ENCODE peak calls at places on chromosomes 6 and 20, in four cellular contexts. X is H1, W is GM12878, S is GM12891. O is an unnamed sample.

GRCh38 chr6:170516783-170517616 is 36.1 kb downstream of the PSMB1 start:
- DNase-seq in W (no peak), S (peak; percentile 17), X (no peak), O (no peak)

GRCh38 chr6:22940571-22941290 is 371.4 kb downstream of the HDGFL1 start:
- DNase-seq in S (no peak), W (no peak), X (no peak), O (no peak)

GRCh38 chr20:48189177-48189576 is 403.9 kb upstream of the SULF2 start:
- DNase-seq in S (no peak), W (peak; percentile 2), X (no peak), O (no peak)

GRCh38 chr6:135935951-135936601 is 84.6 kb downstream of the PDE7B start:
- DNase-seq in S (no peak), X (no peak), W (no peak), O (no peak)

GRCh38 chr6:141667580-141668309 is 465.0 kb upstream of the GJE1 start:
- DNase-seq in W (no peak), S (no peak), X (no peak), O (no peak)

GRCh38 chr20:1905693-1906092 is 10.5 kb downstream of the SIRPA start:
- DNase-seq in X (no peak), W (no peak), S (no peak), O (no peak)

GRCh38 chr20:20410678-20411077 is 42.8 kb downstream of the INSM1 start:
- DNase-seq in X (peak; percentile 17), W (no peak), S (no peak), O (no peak)

GRCh38 chr6:16602035-16602434 is 159.2 kb downstream of the ATXN1 start:
- DNase-seq in W (peak; percentile 53), X (no peak), S (peak; percentile 49), O (peak; percentile 46)

GRCh38 chr6:139828751-139829519 is 454.5 kb upstream of the CITED2 start:
- DNase-seq in S (no peak), X (no peak), W (no peak), O (no peak)

GRCh38 chr20:3461911-3462677 is 8.7 kb upstream of the ATRN start:
- DNase-seq in X (no peak), W (no peak), S (no peak), O (no peak)

GRCh38 chr6:25169551-25170335 is 109.4 kb upstream of the CARMIL1 start:
- DNase-seq in X (no peak), W (no peak), S (no peak), O (no peak)

GRCh38 chr6:25165181-25165580 is 114.0 kb upstream of the CARMIL1 start:
- DNase-seq in X (no peak), W (no peak), S (no peak), O (no peak)

GRCh38 chr6:25165817-25166216 is 113.4 kb upstream of the CARMIL1 start:
- DNase-seq in X (no peak), W (no peak), S (no peak), O (no peak)

GRCh38 chr6:25168637-25169036 is 110.5 kb upstream of the CARMIL1 start:
- DNase-seq in S (no peak), W (no peak), X (no peak), O (no peak)

GRCh38 chr6:25166955-25167753 is 112.0 kb upstream of the CARMIL1 start:
- DNase-seq in W (no peak), S (no peak), X (no peak), O (no peak)
- TF ChIP-seq POLR2AphosphoS5 in W (no peak), S (no peak), X (no peak), O (no peak)

GRCh38 chr20:49809803-49810359 is 2.7 kb upstream of the SLC9A8 start:
- DNase-seq in W (no peak), S (no peak), X (no peak), O (no peak)

GRCh38 chr20:49811825-49812462 is 684 bp upstream of the SLC9A8 start:
- DNase-seq in W (no peak), S (no peak), X (no peak), O (no peak)

GRCh38 chr20:49813305-49813974 is 812 bp downstream of the SLC9A8 start:
- DNase-seq in W (no peak), X (no peak), S (no peak), O (no peak)

GRCh38 chr20:49812463-49813304 is at the start of gene SLC9A8:
- DNase-seq in X (peak; percentile 63), W (peak; percentile 78), S (peak; percentile 71), O (peak; percentile 76)

DNA sequence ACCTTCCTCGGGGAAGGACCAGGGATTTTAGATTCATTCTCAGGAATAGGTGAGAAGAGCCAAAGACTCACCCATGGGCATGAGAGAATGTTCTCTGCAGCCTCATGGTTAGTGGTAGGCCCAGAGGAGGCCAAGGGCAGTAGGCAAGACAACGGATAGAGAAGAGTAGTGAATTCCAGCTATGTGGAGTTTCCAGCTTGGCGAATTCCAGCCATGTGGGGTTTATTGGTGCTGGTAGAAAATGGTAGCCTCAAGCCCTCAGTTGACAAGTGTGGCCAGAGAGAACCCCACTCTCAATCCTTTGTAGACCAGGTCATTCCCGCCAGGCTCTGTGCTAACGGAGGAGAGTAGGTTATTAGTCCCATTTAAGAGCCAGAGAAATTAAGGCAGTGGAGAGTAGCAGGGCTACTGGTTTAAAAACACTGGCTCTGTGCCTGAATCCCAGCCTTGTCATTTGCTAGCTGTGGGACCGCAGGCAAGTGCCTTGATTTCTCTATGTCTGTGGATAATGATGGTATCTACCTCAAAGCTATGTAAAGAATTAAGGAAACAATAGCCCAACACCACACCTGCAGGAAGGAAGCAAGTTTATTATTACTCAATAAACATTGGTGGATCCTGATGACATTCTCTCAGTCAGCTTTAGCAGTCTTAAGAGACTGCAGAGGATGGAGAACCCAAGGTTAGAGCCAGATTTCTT is 2.0 kb upstream of the SLC9A8 start:
- DNase-seq in X (no peak), W (no peak), S (no peak), O (no peak)
- TF ChIP-seq TAF1 in X (no peak), W (no peak), S (no peak), O (no peak)

DNA sequence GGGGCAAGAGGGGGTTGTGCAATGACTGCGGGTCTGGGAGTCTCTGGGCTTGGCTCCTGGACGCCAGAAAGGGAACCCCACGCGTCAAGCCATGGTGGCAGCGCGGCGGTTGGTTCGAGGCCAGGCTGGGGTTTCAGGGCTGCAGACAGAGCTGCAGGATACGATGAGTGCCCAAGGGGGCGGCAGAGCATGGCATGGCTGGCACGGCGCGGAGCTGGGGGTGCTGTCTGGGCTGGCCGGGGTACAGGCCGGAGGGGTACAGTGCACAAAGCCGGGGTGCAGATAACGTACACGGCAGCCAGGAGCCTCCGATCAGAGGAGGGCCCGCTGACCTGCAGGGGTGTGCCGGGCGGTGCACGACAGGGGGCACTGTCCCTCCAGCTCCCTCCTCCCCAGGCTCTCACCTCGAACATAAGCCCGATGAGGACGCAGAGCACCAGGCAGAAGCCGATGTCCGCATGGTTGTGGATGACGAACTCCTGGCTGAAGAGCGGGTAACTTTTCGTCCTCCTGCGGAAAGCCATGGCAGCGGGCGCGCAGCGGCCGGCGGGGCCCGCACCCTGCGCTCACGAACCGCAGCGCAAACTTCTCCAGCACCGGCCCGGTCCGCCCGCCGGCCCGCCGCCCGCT is 353 bp downstream of the TRAM2 start:
- DNase-seq in W (peak; percentile 37), X (no peak), S (peak; percentile 70), O (peak; percentile 74)
- TF ChIP-seq POLR2AphosphoS5 in W (peak; percentile 3), X (peak; percentile 64), S (no peak), O (no peak)

GRCh38 chr6:158316022-158316421 is 3.8 kb downstream of the TULP4 start:
- DNase-seq in W (no peak), S (no peak), X (no peak), O (no peak)
- TF ChIP-seq TAF1 in W (no peak), S (no peak), X (no peak), O (no peak)

GRCh38 chr20:38920411-38920810 is 5.8 kb upstream of the FAM83D start:
- DNase-seq in W (no peak), X (no peak), S (no peak), O (no peak)

GRCh38 chr20:38920851-38921250 is 5.4 kb upstream of the FAM83D start:
- DNase-seq in X (no peak), W (no peak), S (no peak), O (no peak)

GRCh38 chr20:38918172-38918571 is 8.0 kb upstream of the FAM83D start:
- DNase-seq in W (no peak), S (no peak), X (no peak), O (no peak)

GRCh38 chr20:38919683-38920082 is 6.5 kb upstream of the FAM83D start:
- DNase-seq in S (no peak), X (no peak), W (no peak), O (no peak)

DNA sequence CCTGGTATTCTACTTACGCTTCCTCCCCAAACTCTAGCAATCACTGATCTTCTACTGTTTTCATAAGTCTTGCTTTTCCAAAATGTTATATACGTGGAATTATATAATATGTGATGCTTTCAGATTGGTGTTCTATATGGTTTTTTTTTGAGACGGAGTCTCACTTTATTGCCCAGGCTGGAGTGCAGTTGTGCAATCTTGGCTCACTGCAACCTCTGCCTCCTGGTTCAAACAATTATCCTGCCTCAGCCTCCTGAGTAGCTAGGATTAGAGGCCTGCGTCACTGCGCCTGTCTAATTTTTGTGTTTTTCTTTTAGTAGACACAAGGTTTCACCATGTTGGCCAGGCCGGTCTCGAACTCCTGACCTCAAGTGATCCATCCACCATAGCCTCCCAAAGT is 10.9 kb upstream of the FAM83D start:
- DNase-seq in W (no peak), X (no peak), S (no peak), O (no peak)
- TF ChIP-seq POLR2AphosphoS5 in W (no peak), X (no peak), S (no peak), O (no peak)

GRCh38 chr6:2674857-2675256 is 75.9 kb downstream of the MYLK4 start:
- DNase-seq in W (no peak), S (no peak), X (no peak), O (no peak)
- TF ChIP-seq TAF1 in W (no peak), S (no peak), X (no peak), O (no peak)

O was measured in GM12892.